ENCODE peak calls at places on chromosome 19, in ten cellular contexts. O is AG04450; M is HT-29; X is stimulated activated CD4-positive, alpha-beta T cell treated with anti-CD3 and anti-CD28 coated beads, TNF-alpha, amount 100 ng/mL, for 24 hours; D is CD4-positive, alpha-beta T cell; T is left colon; U is activated naive CD4-positive, alpha-beta T cell treated with anti-CD3 and anti-CD28 coated beads, Interleukin-2, amount 10 ng/mL, durations not matched to agents 7 days and 5 days; S is activated CD8-positive, alpha-beta T cell treated with anti-CD3 and anti-CD28 coated beads, Interleukin-2, amount 10 ng/mL, durations not matched to agents 7 days and 5 days; J is epithelial cell of prostate; N is progenitor cell of endocrine pancreas. P is an unnamed sample.
A peak's percentile ranks its signal among the peaks of the same experiment; 100 is the strongest.

GRCh38 chr19:58557253-58558065 is 952 bp downstream of the UBE2M start:
- DNase-seq in M (no peak), D (no peak), J (no peak), U (no peak), N (no peak), X (no peak), S (peak; percentile 31), T (no peak), O (no peak), P (no peak)

GRCh38 chr19:19371056-19371455 is 34.4 kb upstream of the GATAD2A start:
- DNase-seq in X (no peak), O (no peak), T (no peak), D (no peak), U (no peak), J (no peak), N (no peak), S (no peak), M (no peak), P (no peak)

GRCh38 chr19:1837625-1838105 is 10.6 kb downstream of the REXO1 start:
- DNase-seq in O (no peak), N (peak; percentile 74), D (peak; percentile 42), S (peak; percentile 69), T (no peak), X (no peak), M (peak; percentile 40), U (peak; percentile 75), J (no peak), P (no peak)

GRCh38 chr19:45097776-45098520 is 5.0 kb downstream of the PPP1R37 start:
- DNase-seq in S (no peak), O (peak; percentile 82), X (no peak), J (peak; percentile 66), M (peak; percentile 68), T (no peak), U (no peak), D (no peak), N (no peak), P (peak; percentile 95)

GRCh38 chr19:10228393-10228792 is 2.7 kb downstream of the S1PR2 start:
- DNase-seq in U (no peak), S (no peak), X (no peak), M (no peak), O (no peak), T (no peak), N (no peak), J (no peak), D (no peak), P (no peak)

GRCh38 chr19:20776083-20777076 is at the start of gene ZNF66:
- DNase-seq in X (peak; percentile 92), T (peak; percentile 97), N (peak; percentile 95), O (peak; percentile 93), S (peak; percentile 97), M (peak; percentile 10), J (peak; percentile 79), D (peak; percentile 90), U (peak; percentile 97), P (peak; percentile 93)

GRCh38 chr19:46639356-46640061 is 3.5 kb upstream of the GNG8 start:
- DNase-seq in D (no peak), J (no peak), T (peak; percentile 73), N (no peak), S (peak; percentile 68), X (no peak), O (no peak), M (no peak), U (peak; percentile 58), P (no peak)

GRCh38 chr19:50803633-50804419 is 13.6 kb downstream of the ACP4 start:
- DNase-seq in N (no peak), S (no peak), X (no peak), T (no peak), J (no peak), M (peak; percentile 52), D (no peak), O (no peak), U (peak; percentile 31), P (no peak)

GRCh38 chr19:55305491-55305890 is 19.6 kb downstream of the TMEM150B start:
- DNase-seq in S (peak; percentile 65), N (no peak), D (peak; percentile 40), O (no peak), J (no peak), U (peak; percentile 71), M (peak; percentile 75), X (peak; percentile 29), T (no peak), P (no peak)

GRCh38 chr19:48501446-48501960 is 10.1 kb downstream of the LMTK3 start:
- DNase-seq in J (peak; percentile 72), M (peak; percentile 100), X (no peak), N (peak; percentile 44), O (no peak), S (peak; percentile 72), T (peak; percentile 79), U (peak; percentile 80), D (no peak), P (peak; percentile 84)

GRCh38 chr19:9986787-9987281 is 23.5 kb downstream of the COL5A3 start:
- DNase-seq in X (no peak), N (no peak), J (no peak), S (no peak), T (peak; percentile 30), M (no peak), O (no peak), U (no peak), D (no peak), P (no peak)

GRCh38 chr19:39409207-39409885 is 2.7 kb downstream of the ZFP36 start:
- DNase-seq in M (peak; percentile 99), D (peak; percentile 85), T (peak; percentile 97), N (peak; percentile 87), U (peak; percentile 89), J (peak; percentile 88), X (peak; percentile 53), S (peak; percentile 90), O (no peak), P (peak; percentile 67)

GRCh38 chr19:32750441-32751055 is 31.0 kb downstream of the TDRD12 start:
- DNase-seq in N (no peak), O (no peak), M (no peak), J (no peak), D (no peak), X (no peak), T (no peak), U (no peak), S (no peak), P (no peak)

GRCh38 chr19:4064073-4064550 is 2.6 kb downstream of the ZBTB7A start:
- DNase-seq in T (no peak), S (no peak), N (no peak), X (no peak), M (no peak), D (no peak), U (no peak), J (no peak), O (no peak), P (no peak)

GRCh38 chr19:35714601-35715354 is 3.0 kb upstream of the KMT2B start:
- DNase-seq in N (no peak), J (no peak), M (no peak), X (no peak), U (peak; percentile 52), T (no peak), D (no peak), O (no peak), S (peak; percentile 64), P (no peak)

GRCh38 chr19:2261438-2262172 is 5.4 kb upstream of the JSRP1 start:
- DNase-seq in U (peak; percentile 75), J (no peak), O (no peak), S (peak; percentile 74), T (no peak), X (no peak), M (no peak), N (no peak), D (no peak), P (no peak)

GRCh38 chr19:18000981-18001836 is 6.8 kb upstream of the ARRDC2 start:
- DNase-seq in N (no peak), X (peak; percentile 75), U (peak; percentile 95), T (peak; percentile 96), J (no peak), S (peak; percentile 94), M (peak; percentile 84), O (no peak), D (peak; percentile 93), P (peak; percentile 59)

GRCh38 chr19:3178377-3178972 is at the start of gene S1PR4:
- DNase-seq in X (peak; percentile 32), M (no peak), S (peak; percentile 88), T (no peak), D (peak; percentile 75), J (no peak), U (peak; percentile 86), N (no peak), O (no peak), P (no peak)

GRCh38 chr19:5293607-5294089 is 47.0 kb downstream of the PTPRS start:
- DNase-seq in D (peak; percentile 2), U (no peak), O (no peak), S (no peak), T (no peak), N (peak; percentile 37), M (no peak), X (no peak), J (no peak), P (no peak)

GRCh38 chr19:6639439-6639838 is 30.5 kb downstream of the TNFSF14 start:
- DNase-seq in X (no peak), S (peak; percentile 75), T (no peak), M (no peak), D (no peak), O (no peak), U (peak; percentile 28), N (no peak), J (no peak), P (peak; percentile 63)

GRCh38 chr19:13154241-13154778 is 4.1 kb downstream of the IER2 start:
- DNase-seq in O (peak; percentile 86), D (peak; percentile 40), U (peak; percentile 73), M (peak; percentile 35), J (no peak), T (peak; percentile 96), X (no peak), S (peak; percentile 71), N (peak; percentile 40), P (peak; percentile 86)

P was measured in renal cortical epithelial cell.